ENCODE peak calls at places on chromosomes 3 and 15, in seven cellular contexts. One of them, this sample, is unnamed.

GRCh38 chr3:62248831-62249776 is 124.2 kb downstream of the FEZF2 start:
- DNase-seq in transverse colon: no peak
- DNase-seq in hepatocyte: no peak
- DNase-seq in suprapubic skin: no peak
- DNase-seq in left ventricle myocardium inferior: no peak
- DNase-seq in HL-60: no peak
- DNase-seq in activated CD8-positive, alpha-beta T cell treated with anti-CD3 and anti-CD28 coated beads for 36 hours: no peak
- DNase-seq in this sample: no peak

GRCh38 chr15:48946840-48947187 is 16.9 kb downstream of the SHC4 start:
- DNase-seq in suprapubic skin: no peak
- DNase-seq in hepatocyte: no peak
- DNase-seq in activated CD8-positive, alpha-beta T cell treated with anti-CD3 and anti-CD28 coated beads for 36 hours: no peak
- DNase-seq in transverse colon: no peak
- DNase-seq in left ventricle myocardium inferior: no peak
- DNase-seq in HL-60: no peak
- DNase-seq in this sample: no peak

GRCh38 chr3:49518016-49518415 is 36.3 kb upstream of the BSN start:
- DNase-seq in left ventricle myocardium inferior: no peak
- DNase-seq in transverse colon: no peak
- DNase-seq in HL-60: no peak
- DNase-seq in activated CD8-positive, alpha-beta T cell treated with anti-CD3 and anti-CD28 coated beads for 36 hours: no peak
- DNase-seq in suprapubic skin: no peak
- DNase-seq in hepatocyte: no peak
- DNase-seq in this sample: no peak

GRCh38 chr3:12301513-12301912 is 12.6 kb downstream of the PPARG start:
- DNase-seq in left ventricle myocardium inferior: no peak
- DNase-seq in transverse colon: peak
- DNase-seq in activated CD8-positive, alpha-beta T cell treated with anti-CD3 and anti-CD28 coated beads for 36 hours: no peak
- DNase-seq in hepatocyte: no peak
- DNase-seq in suprapubic skin: no peak
- DNase-seq in HL-60: no peak
- DNase-seq in this sample: no peak

GRCh38 chr3:123883656-123884257 is 375 bp downstream of the MYLK start:
- DNase-seq in suprapubic skin: no peak
- DNase-seq in transverse colon: peak
- DNase-seq in left ventricle myocardium inferior: no peak
- DNase-seq in activated CD8-positive, alpha-beta T cell treated with anti-CD3 and anti-CD28 coated beads for 36 hours: no peak
- DNase-seq in hepatocyte: peak
- DNase-seq in HL-60: no peak
- DNase-seq in this sample: no peak

GRCh38 chr3:195441051-195441450 is 1.8 kb downstream of the ACAP2 start:
- DNase-seq in suprapubic skin: no peak
- DNase-seq in HL-60: no peak
- DNase-seq in left ventricle myocardium inferior: no peak
- DNase-seq in activated CD8-positive, alpha-beta T cell treated with anti-CD3 and anti-CD28 coated beads for 36 hours: no peak
- DNase-seq in transverse colon: no peak
- DNase-seq in hepatocyte: no peak
- DNase-seq in this sample: no peak

GRCh38 chr3:188230962-188231361 is 77.0 kb downstream of the LPP start:
- DNase-seq in transverse colon: no peak
- DNase-seq in hepatocyte: no peak
- DNase-seq in suprapubic skin: no peak
- DNase-seq in HL-60: no peak
- DNase-seq in left ventricle myocardium inferior: no peak
- DNase-seq in activated CD8-positive, alpha-beta T cell treated with anti-CD3 and anti-CD28 coated beads for 36 hours: no peak
- DNase-seq in this sample: no peak

GRCh38 chr3:31247850-31248618 is 284.7 kb upstream of the STT3B start:
- DNase-seq in transverse colon: no peak
- DNase-seq in hepatocyte: peak
- DNase-seq in left ventricle myocardium inferior: no peak
- DNase-seq in suprapubic skin: no peak
- DNase-seq in HL-60: no peak
- DNase-seq in activated CD8-positive, alpha-beta T cell treated with anti-CD3 and anti-CD28 coated beads for 36 hours: peak
- DNase-seq in this sample: no peak

GRCh38 chr15:85667491-85668424 is 127.0 kb downstream of the KLHL25 start:
- DNase-seq in transverse colon: peak
- DNase-seq in left ventricle myocardium inferior: no peak
- DNase-seq in hepatocyte: peak
- DNase-seq in suprapubic skin: no peak
- DNase-seq in HL-60: peak
- DNase-seq in activated CD8-positive, alpha-beta T cell treated with anti-CD3 and anti-CD28 coated beads for 36 hours: peak
- DNase-seq in this sample: no peak

DNA sequence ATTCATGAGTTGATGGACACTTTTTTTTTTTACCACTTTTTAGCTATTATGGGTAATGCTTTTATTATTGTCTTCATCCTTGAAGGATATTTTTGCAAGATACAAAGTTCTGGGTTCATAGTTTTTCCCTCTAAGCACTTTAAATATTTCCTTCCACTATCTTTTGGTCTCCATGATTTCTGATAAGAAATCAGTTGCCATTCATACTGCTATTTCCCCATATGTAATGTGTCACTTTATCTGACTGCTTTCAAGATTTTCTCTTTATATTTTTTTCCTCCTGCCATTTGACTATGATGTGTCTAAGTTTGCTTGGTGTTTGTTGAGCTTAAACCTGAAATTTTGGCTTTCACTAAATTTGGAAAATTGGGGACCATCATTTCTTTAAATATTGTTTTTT is 19.3 kb downstream of the NRG4 start:
- DNase-seq in left ventricle myocardium inferior: no peak
- DNase-seq in activated CD8-positive, alpha-beta T cell treated with anti-CD3 and anti-CD28 coated beads for 36 hours: no peak
- DNase-seq in hepatocyte: no peak
- DNase-seq in HL-60: no peak
- DNase-seq in suprapubic skin: no peak
- DNase-seq in transverse colon: no peak
- DNase-seq in this sample: no peak
- TF ChIP-seq CTCF in left ventricle myocardium inferior: no peak
- TF ChIP-seq CTCF in activated CD8-positive, alpha-beta T cell treated with anti-CD3 and anti-CD28 coated beads for 36 hours: no peak
- TF ChIP-seq CTCF in hepatocyte: no peak
- TF ChIP-seq CTCF in HL-60: no peak
- TF ChIP-seq CTCF in suprapubic skin: no peak
- TF ChIP-seq CTCF in transverse colon: no peak
- TF ChIP-seq CTCF in this sample: no peak

GRCh38 chr3:134448664-134449063 is 37.1 kb downstream of the ANAPC13 start:
- DNase-seq in HL-60: no peak
- DNase-seq in hepatocyte: no peak
- DNase-seq in suprapubic skin: no peak
- DNase-seq in activated CD8-positive, alpha-beta T cell treated with anti-CD3 and anti-CD28 coated beads for 36 hours: no peak
- DNase-seq in transverse colon: no peak
- DNase-seq in left ventricle myocardium inferior: no peak
- DNase-seq in this sample: no peak

GRCh38 chr3:134446800-134447199 is 39.0 kb downstream of the ANAPC13 start:
- DNase-seq in suprapubic skin: no peak
- DNase-seq in left ventricle myocardium inferior: no peak
- DNase-seq in HL-60: no peak
- DNase-seq in activated CD8-positive, alpha-beta T cell treated with anti-CD3 and anti-CD28 coated beads for 36 hours: no peak
- DNase-seq in hepatocyte: no peak
- DNase-seq in transverse colon: no peak
- DNase-seq in this sample: no peak

GRCh38 chr3:134447371-134447770 is 38.4 kb downstream of the ANAPC13 start:
- DNase-seq in hepatocyte: no peak
- DNase-seq in transverse colon: no peak
- DNase-seq in suprapubic skin: no peak
- DNase-seq in HL-60: no peak
- DNase-seq in left ventricle myocardium inferior: no peak
- DNase-seq in activated CD8-positive, alpha-beta T cell treated with anti-CD3 and anti-CD28 coated beads for 36 hours: no peak
- DNase-seq in this sample: no peak

GRCh38 chr3:134449951-134450350 is 35.8 kb downstream of the ANAPC13 start:
- DNase-seq in hepatocyte: no peak
- DNase-seq in left ventricle myocardium inferior: no peak
- DNase-seq in HL-60: no peak
- DNase-seq in activated CD8-positive, alpha-beta T cell treated with anti-CD3 and anti-CD28 coated beads for 36 hours: no peak
- DNase-seq in transverse colon: no peak
- DNase-seq in suprapubic skin: no peak
- DNase-seq in this sample: no peak

DNA sequence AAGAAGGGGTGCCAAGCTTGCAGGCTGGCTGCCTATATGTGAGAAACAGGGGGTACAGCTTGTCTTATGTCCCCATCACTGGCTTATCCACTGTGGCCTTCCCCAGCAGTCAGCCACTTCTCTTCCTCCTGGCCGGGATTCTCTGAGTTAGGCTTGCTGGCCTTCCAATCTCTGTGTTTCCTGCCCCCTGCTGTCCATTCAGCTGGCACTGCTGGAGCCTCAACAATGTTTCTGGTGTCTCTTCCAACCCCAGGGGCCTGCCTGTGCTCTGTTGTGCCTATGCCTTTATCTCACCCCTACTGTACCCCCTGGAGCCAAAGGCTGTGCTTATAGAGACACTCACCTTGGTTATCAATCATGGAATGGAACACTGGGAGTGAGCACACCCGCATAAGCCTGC is 36.5 kb downstream of the ANAPC13 start:
- DNase-seq in left ventricle myocardium inferior: no peak
- DNase-seq in hepatocyte: no peak
- DNase-seq in suprapubic skin: no peak
- DNase-seq in transverse colon: peak
- DNase-seq in activated CD8-positive, alpha-beta T cell treated with anti-CD3 and anti-CD28 coated beads for 36 hours: peak
- DNase-seq in HL-60: no peak
- DNase-seq in this sample: no peak
- TF ChIP-seq CTCF in left ventricle myocardium inferior: peak
- TF ChIP-seq CTCF in hepatocyte: peak
- TF ChIP-seq CTCF in suprapubic skin: no peak
- TF ChIP-seq CTCF in transverse colon: peak
- TF ChIP-seq CTCF in activated CD8-positive, alpha-beta T cell treated with anti-CD3 and anti-CD28 coated beads for 36 hours: no peak
- TF ChIP-seq CTCF in HL-60: no peak
- TF ChIP-seq CTCF in this sample: peak

GRCh38 chr3:46087871-46088270 is 60.6 kb upstream of the XCR1 start:
- DNase-seq in suprapubic skin: no peak
- DNase-seq in HL-60: no peak
- DNase-seq in left ventricle myocardium inferior: no peak
- DNase-seq in transverse colon: no peak
- DNase-seq in activated CD8-positive, alpha-beta T cell treated with anti-CD3 and anti-CD28 coated beads for 36 hours: peak
- DNase-seq in hepatocyte: peak
- DNase-seq in this sample: no peak
- TF ChIP-seq CTCF in suprapubic skin: no peak
- TF ChIP-seq CTCF in HL-60: no peak
- TF ChIP-seq CTCF in left ventricle myocardium inferior: peak
- TF ChIP-seq CTCF in transverse colon: no peak
- TF ChIP-seq CTCF in activated CD8-positive, alpha-beta T cell treated with anti-CD3 and anti-CD28 coated beads for 36 hours: peak
- TF ChIP-seq CTCF in hepatocyte: peak
- TF ChIP-seq CTCF in this sample: peak

GRCh38 chr3:112333002-112333385 is at the start of gene CD200:
- DNase-seq in activated CD8-positive, alpha-beta T cell treated with anti-CD3 and anti-CD28 coated beads for 36 hours: peak
- DNase-seq in transverse colon: peak
- DNase-seq in suprapubic skin: no peak
- DNase-seq in left ventricle myocardium inferior: peak
- DNase-seq in HL-60: no peak
- DNase-seq in hepatocyte: peak
- DNase-seq in this sample: peak
- TF ChIP-seq CTCF in activated CD8-positive, alpha-beta T cell treated with anti-CD3 and anti-CD28 coated beads for 36 hours: no peak
- TF ChIP-seq CTCF in transverse colon: peak
- TF ChIP-seq CTCF in suprapubic skin: no peak
- TF ChIP-seq CTCF in left ventricle myocardium inferior: no peak
- TF ChIP-seq CTCF in HL-60: no peak
- TF ChIP-seq CTCF in hepatocyte: no peak
- TF ChIP-seq CTCF in this sample: peak

GRCh38 chr3:51100543-51100851 is 284.6 kb upstream of the MANF start:
- DNase-seq in transverse colon: no peak
- DNase-seq in left ventricle myocardium inferior: no peak
- DNase-seq in activated CD8-positive, alpha-beta T cell treated with anti-CD3 and anti-CD28 coated beads for 36 hours: no peak
- DNase-seq in hepatocyte: no peak
- DNase-seq in HL-60: no peak
- DNase-seq in suprapubic skin: no peak
- DNase-seq in this sample: no peak

GRCh38 chr3:51099794-51100542 is 285.1 kb upstream of the MANF start:
- DNase-seq in left ventricle myocardium inferior: peak
- DNase-seq in hepatocyte: peak
- DNase-seq in HL-60: peak
- DNase-seq in transverse colon: peak
- DNase-seq in suprapubic skin: no peak
- DNase-seq in activated CD8-positive, alpha-beta T cell treated with anti-CD3 and anti-CD28 coated beads for 36 hours: peak
- DNase-seq in this sample: no peak
- TF ChIP-seq CTCF in left ventricle myocardium inferior: peak
- TF ChIP-seq CTCF in hepatocyte: peak
- TF ChIP-seq CTCF in HL-60: peak
- TF ChIP-seq CTCF in transverse colon: peak
- TF ChIP-seq CTCF in suprapubic skin: peak
- TF ChIP-seq CTCF in activated CD8-positive, alpha-beta T cell treated with anti-CD3 and anti-CD28 coated beads for 36 hours: peak
- TF ChIP-seq CTCF in this sample: peak

DNA sequence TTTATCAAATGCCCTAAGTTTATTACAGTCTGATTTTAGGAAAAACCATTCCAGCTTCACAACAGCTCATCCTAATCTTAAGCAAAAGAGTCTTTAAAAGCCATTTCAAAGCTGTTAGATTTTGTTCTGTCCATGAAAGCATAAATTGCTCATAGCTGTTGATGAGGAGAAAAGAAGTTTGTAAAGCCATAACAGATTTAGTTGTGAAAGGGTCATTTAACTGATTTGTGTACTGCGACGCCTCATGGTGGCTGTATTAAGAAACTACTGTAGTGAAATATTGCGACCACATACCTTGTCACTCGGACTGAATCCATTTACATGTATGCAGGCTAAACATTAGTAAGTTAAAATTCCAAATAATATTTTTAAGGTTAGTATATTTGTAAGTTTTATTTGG is 20.9 kb downstream of the BBX start:
- DNase-seq in activated CD8-positive, alpha-beta T cell treated with anti-CD3 and anti-CD28 coated beads for 36 hours: peak
- DNase-seq in left ventricle myocardium inferior: no peak
- DNase-seq in hepatocyte: no peak
- DNase-seq in suprapubic skin: no peak
- DNase-seq in HL-60: no peak
- DNase-seq in transverse colon: no peak
- DNase-seq in this sample: no peak
- TF ChIP-seq CTCF in activated CD8-positive, alpha-beta T cell treated with anti-CD3 and anti-CD28 coated beads for 36 hours: no peak
- TF ChIP-seq CTCF in left ventricle myocardium inferior: peak
- TF ChIP-seq CTCF in hepatocyte: peak
- TF ChIP-seq CTCF in suprapubic skin: no peak
- TF ChIP-seq CTCF in HL-60: no peak
- TF ChIP-seq CTCF in transverse colon: no peak
- TF ChIP-seq CTCF in this sample: peak

This sample was measured in chondrocyte.